ENCODE peak calls at places on chromosomes 13 and 19, in four cellular contexts. L, K, V and S are unnamed samples.

GRCh38 chr19:47013041-47013517 is 6.6 kb upstream of the NPAS1 start:
- DNase-seq in V (peak), K (peak), L (no peak), S (peak)

GRCh38 chr19:13959962-13960862 is 7.9 kb downstream of the DCAF15 start:
- DNase-seq in V (no peak), K (no peak), L (peak), S (peak)

GRCh38 chr19:48896191-48896720 is 2.3 kb downstream of the TULP2 start:
- DNase-seq in V (no peak), K (no peak), L (no peak), S (no peak)

GRCh38 chr13:106867249-106867648 is 299.3 kb upstream of the ARGLU1 start:
- DNase-seq in V (no peak), K (peak), L (no peak), S (no peak)

GRCh38 chr13:36571444-36571843 is 102.4 kb upstream of the SERTM1 start:
- DNase-seq in L (no peak), K (no peak), V (no peak), S (no peak)

GRCh38 chr19:10420444-10421239 is at the start of gene PDE4A:
- DNase-seq in V (peak), L (peak), K (no peak), S (no peak)

GRCh38 chr13:28867564-28867963 is 47.4 kb downstream of the MTUS2 start:
- DNase-seq in K (no peak), L (no peak), V (no peak), S (no peak)

GRCh38 chr19:1490020-1490310 is 185 bp downstream of the PCSK4 start:
- DNase-seq in K (no peak), L (no peak), V (no peak), S (no peak)

GRCh38 chr13:72726721-72727416 is 560 bp downstream of the MZT1 start:
- DNase-seq in V (peak), L (peak), K (peak), S (peak)

GRCh38 chr19:3580156-3580955 is 4.9 kb upstream of the GIPC3 start:
- DNase-seq in K (peak), L (no peak), V (no peak), S (no peak)

GRCh38 chr19:38727868-38728660 is 16.2 kb downstream of the CAPN12 start:
- DNase-seq in K (peak), V (no peak), L (no peak), S (no peak)

GRCh38 chr13:76799696-76800095 is 86.5 kb downstream of the KCTD12 start:
- DNase-seq in K (no peak), V (no peak), L (no peak), S (no peak)

GRCh38 chr13:24764276-24764630 is 284 bp downstream of the RNF17 start:
- DNase-seq in K (no peak), L (no peak), V (no peak), S (no peak)

GRCh38 chr19:40603071-40603718 is 2.0 kb downstream of the LTBP4 start:
- DNase-seq in L (no peak), V (no peak), K (no peak), S (no peak)